ENCODE peak calls at places on chromosomes 1 and 21, in six cellular contexts. G, D, Q, L, N and Y are unnamed samples.

GRCh38 chr1:30418426-30419245 is 304.7 kb downstream of the MATN1 start:
- DNase-seq in G (no peak), D (no peak), Q (no peak), L (no peak), N (no peak), Y (no peak)

GRCh38 chr1:162200096-162200847 is 130.8 kb downstream of the NOS1AP start:
- DNase-seq in G (no peak), D (no peak), Q (no peak), L (no peak), N (no peak), Y (no peak)

GRCh38 chr1:62529227-62529626 is 68.1 kb upstream of the ANGPTL3 start:
- DNase-seq in G (no peak), D (no peak), Q (no peak), L (no peak), N (no peak), Y (no peak)

GRCh38 chr1:170831276-170831675 is 104.1 kb upstream of the MROH9 start:
- DNase-seq in G (no peak), D (no peak), Q (no peak), L (no peak), N (no peak), Y (no peak)

GRCh38 chr1:58047265-58047858 is 499.2 kb downstream of the OMA1 start:
- DNase-seq in G (peak), D (no peak), Q (peak), L (peak), N (no peak), Y (peak)

GRCh38 chr1:83905315-83905907 is 93.5 kb downstream of the TTLL7 start:
- DNase-seq in G (no peak), D (peak), Q (no peak), L (peak), N (no peak), Y (peak)

GRCh38 chr21:14358775-14359174 is 24.2 kb downstream of the HSPA13 start:
- DNase-seq in G (no peak), D (no peak), Q (no peak), L (peak), N (no peak), Y (no peak)

GRCh38 chr1:115924730-115925129 is 51.6 kb upstream of the SLC22A15 start:
- DNase-seq in G (no peak), D (no peak), Q (no peak), L (no peak), N (no peak), Y (no peak)

GRCh38 chr1:3558036-3558726 is 53.1 kb downstream of the MEGF6 start:
- DNase-seq in G (no peak), D (no peak), Q (no peak), L (no peak), N (no peak), Y (no peak)

GRCh38 chr1:167082511-167083027 is 7.6 kb downstream of the GPA33 start:
- DNase-seq in G (peak), D (no peak), Q (no peak), L (no peak), N (no peak), Y (no peak)

GRCh38 chr1:110756506-110756905 is 81.8 kb upstream of the KCNA3 start:
- DNase-seq in G (no peak), D (no peak), Q (peak), L (no peak), N (no peak), Y (no peak)

GRCh38 chr1:44408181-44409018 is 3.3 kb downstream of the RNF220 start:
- DNase-seq in G (no peak), D (no peak), Q (no peak), L (peak), N (no peak), Y (no peak)

DNA sequence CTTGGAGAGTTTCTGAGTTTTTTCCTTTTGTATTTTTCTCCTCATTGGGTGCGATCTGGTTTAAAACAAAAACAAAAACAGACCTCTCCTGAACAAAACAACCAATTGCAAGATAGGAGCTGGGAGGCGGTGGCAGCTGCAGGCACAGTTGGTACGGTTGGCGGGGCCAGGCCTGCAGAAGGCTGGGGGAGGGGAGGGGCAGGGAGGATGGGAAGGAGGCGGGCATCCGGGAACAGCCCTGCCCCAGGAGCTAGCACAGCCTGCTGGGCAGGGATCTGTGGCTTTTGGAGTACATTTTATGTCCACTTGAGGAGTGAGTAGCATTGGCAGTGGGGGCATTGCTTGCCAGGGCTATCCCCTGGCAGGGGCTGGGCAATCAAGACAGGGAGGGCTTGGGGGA is 5.2 kb downstream of the CAPN9 start:
- DNase-seq in G (no peak), D (no peak), Q (no peak), L (no peak), N (no peak), Y (no peak)
- H3K4me3 ChIP-seq in G (no peak), D (no peak), Q (no peak), L (no peak), N (no peak), Y (no peak)

GRCh38 chr1:155608888-155609225 is 1.2 kb upstream of the MSTO1 start:
- DNase-seq in G (no peak), D (no peak), Q (no peak), L (no peak), N (no peak), Y (no peak)

GRCh38 chr1:155609515-155610256 is at the start of gene MSTO1:
- DNase-seq in G (peak), D (peak), Q (peak), L (peak), N (peak), Y (peak)

GRCh38 chr1:155607708-155608107 is 2.3 kb upstream of the MSTO1 start:
- DNase-seq in G (no peak), D (peak), Q (no peak), L (peak), N (no peak), Y (no peak)
- TF ChIP-seq CTCF in G (no peak), D (no peak), Q (no peak), L (no peak), N (no peak), Y (no peak)

DNA sequence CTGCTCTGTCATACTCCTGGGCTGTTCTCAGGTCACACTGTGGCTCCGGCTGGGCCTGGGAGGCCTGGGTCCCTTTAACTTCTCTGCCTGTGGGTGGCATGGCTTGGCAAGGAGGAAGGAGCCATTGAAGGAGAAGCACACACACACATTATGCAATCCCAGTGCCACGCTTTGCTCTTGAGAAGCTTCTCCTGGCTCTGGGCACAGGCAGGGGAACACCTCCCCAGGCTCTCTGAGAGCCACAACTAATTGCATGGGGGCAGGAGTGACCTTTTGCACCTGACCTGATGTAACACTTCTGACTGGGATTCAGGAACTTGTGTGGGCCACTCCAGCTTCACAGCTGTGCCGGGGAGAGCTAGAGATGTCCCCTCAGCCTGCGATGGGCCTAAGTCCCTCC is 23.1 kb downstream of the LGR6 start:
- DNase-seq in G (no peak), D (no peak), Q (no peak), L (no peak), N (no peak), Y (no peak)
- H3K4me3 ChIP-seq in G (no peak), D (no peak), Q (no peak), L (no peak), N (no peak), Y (no peak)

GRCh38 chr1:203038217-203038741 is 12.0 kb downstream of the PPFIA4 start:
- DNase-seq in G (peak), D (peak), Q (peak), L (no peak), N (no peak), Y (peak)
- TF ChIP-seq CTCF in G (peak), D (peak), Q (peak), L (no peak), N (no peak), Y (peak)

DNA sequence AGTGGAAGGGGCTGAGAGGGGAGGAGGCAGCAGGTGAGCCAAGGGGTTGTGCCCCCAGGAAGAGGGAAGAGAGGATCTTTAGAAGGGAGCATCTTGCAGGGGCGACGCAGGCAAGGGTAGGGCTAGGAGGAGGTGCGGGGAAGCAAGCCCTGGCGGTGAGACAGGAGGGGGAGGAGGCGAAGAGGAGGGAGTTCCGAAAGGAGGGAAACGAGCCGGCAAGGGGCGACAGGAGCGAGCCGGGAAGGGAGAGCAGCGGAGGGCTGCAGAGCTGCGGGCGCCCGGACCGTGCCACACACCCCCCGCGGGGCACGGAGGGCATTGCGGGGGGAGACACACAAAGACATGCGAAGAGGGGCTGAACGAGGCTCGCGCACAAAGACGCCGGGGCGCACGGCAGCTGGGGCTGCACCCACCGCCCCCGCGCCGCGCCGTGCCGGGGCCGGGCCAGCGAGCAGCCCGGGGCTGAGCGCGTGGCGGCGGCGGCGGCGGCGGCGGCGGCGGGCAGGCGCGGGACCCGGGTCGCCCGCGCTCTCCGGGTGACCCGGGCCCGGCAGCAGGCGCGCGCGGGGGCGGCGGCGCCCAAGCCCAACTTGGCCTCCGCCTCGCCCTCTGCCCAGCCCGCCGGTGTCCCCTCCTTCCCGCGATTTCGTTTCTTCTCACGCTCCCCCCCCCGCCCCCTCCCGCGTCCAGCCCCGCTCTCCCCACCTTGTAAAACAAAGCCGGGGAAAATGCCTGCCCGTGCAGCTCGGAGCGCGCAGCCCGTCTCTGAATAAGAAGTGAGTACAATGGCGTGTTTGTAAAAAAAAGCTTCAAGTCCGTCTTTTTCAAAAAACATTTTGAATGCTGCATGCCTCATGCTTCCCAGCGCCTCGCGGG is at the start of gene KCNK2:
- DNase-seq in G (no peak), D (peak), Q (no peak), L (peak), N (no peak), Y (peak)
- H3K4me3 ChIP-seq in G (no peak), D (peak), Q (peak), L (peak), N (peak), Y (peak)

GRCh38 chr1:46333300-46334029 is 7.1 kb upstream of the NSUN4 start:
- DNase-seq in G (no peak), D (peak), Q (no peak), L (peak), N (no peak), Y (peak)
- TF ChIP-seq CTCF in G (no peak), D (peak), Q (no peak), L (peak), N (no peak), Y (peak)

GRCh38 chr1:53734650-53735211 is 4.2 kb downstream of the GLIS1 start:
- DNase-seq in G (no peak), D (peak), Q (no peak), L (peak), N (no peak), Y (peak)

GRCh38 chr1:53735261-53735660 is 3.7 kb downstream of the GLIS1 start:
- DNase-seq in G (no peak), D (no peak), Q (no peak), L (peak), N (no peak), Y (no peak)

GRCh38 chr1:53736290-53736689 is 2.7 kb downstream of the GLIS1 start:
- DNase-seq in G (no peak), D (peak), Q (no peak), L (peak), N (no peak), Y (no peak)

GRCh38 chr1:53733975-53734649 is 4.9 kb downstream of the GLIS1 start:
- DNase-seq in G (no peak), D (peak), Q (no peak), L (peak), N (no peak), Y (peak)

GRCh38 chr1:53735681-53736080 is 3.3 kb downstream of the GLIS1 start:
- DNase-seq in G (no peak), D (no peak), Q (no peak), L (peak), N (no peak), Y (no peak)
- H3K4me3 ChIP-seq in G (no peak), D (no peak), Q (no peak), L (no peak), N (no peak), Y (no peak)

GRCh38 chr1:19444399-19445021 is 40.8 kb downstream of the CAPZB start:
- DNase-seq in G (no peak), D (no peak), Q (no peak), L (no peak), N (no peak), Y (no peak)

GRCh38 chr1:19443321-19443720 is 42.0 kb downstream of the CAPZB start:
- DNase-seq in G (no peak), D (no peak), Q (no peak), L (no peak), N (no peak), Y (no peak)

GRCh38 chr1:19448491-19449439 is 36.6 kb downstream of the CAPZB start:
- DNase-seq in G (no peak), D (peak), Q (peak), L (peak), N (no peak), Y (peak)

GRCh38 chr1:19447550-19447949 is 37.8 kb downstream of the CAPZB start:
- DNase-seq in G (no peak), D (no peak), Q (no peak), L (no peak), N (no peak), Y (no peak)

DNA sequence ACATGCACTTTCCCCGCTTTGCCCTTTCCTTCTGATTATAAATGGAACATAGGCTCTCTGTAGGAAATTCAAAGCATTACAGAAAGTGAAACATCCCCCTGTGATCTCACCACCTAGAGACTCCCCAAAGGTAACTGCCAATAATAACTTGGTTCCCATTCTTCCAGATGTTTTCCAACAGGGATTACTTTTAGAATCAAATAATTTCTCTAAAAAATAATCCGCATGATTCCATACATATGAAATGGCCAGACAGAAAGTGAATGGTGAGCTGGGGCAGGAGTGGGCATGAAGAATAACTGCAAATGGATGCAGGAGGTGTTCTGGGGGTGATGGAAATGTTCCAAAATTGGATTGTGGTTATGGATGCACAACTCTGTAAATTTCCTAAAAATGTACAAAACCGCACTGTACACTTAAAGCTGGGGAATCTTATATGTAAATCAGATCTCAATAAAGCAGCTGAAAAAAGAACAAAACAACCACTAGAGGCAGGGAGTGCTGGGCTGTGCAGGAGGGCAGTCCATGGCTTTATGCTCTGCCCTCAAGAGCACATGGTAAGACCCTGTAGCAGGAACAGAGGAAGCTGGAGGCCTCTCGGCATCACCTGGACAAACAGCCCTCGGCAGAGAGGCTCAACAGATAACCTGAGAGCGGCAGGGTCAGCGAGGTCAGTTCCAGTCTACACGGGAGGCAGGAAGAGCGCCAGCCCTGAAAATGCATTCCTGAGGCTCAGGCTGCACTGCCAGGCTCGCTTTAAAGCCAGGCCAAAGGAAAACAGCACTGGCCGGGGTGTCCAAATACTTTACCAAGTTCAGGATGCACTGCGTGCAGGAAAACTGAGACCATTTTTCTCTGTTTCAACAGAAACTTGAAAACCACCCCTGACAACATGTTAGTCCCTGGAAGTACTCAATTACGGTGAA is 39.7 kb downstream of the CAPZB start:
- DNase-seq in G (no peak), D (no peak), Q (peak), L (peak), N (no peak), Y (peak)
- TF ChIP-seq CTCF in G (no peak), D (peak), Q (peak), L (peak), N (peak), Y (peak)

DNA sequence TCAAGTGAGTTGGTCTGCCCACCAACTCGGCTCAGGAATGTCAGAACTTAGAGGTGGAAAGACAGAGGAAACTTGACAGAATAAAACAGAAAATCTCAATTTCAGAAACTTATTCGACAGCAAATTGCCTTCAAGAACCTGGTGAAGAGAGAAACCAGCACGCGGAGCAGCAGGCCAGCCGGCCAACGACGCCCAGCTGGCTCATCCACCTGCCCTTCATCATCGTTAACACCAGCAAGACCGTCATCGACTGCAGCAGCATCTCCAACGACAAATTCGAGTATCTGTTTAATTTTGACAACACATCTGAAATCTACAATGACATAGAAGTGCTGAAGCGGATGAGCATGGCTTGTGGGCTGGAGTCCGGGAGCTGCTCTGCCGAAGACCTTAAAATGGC is 350.8 kb upstream of the CAMK1G start:
- DNase-seq in G (no peak), D (no peak), Q (no peak), L (no peak), N (no peak), Y (no peak)
- H3K4me3 ChIP-seq in G (no peak), D (no peak), Q (no peak), L (no peak), N (no peak), Y (no peak)